ENCODE peak calls at places on chromosomes 2 and 18, in nine cellular contexts. T is ureter; S is NCI-H1105; D is fibroblast of villous mesenchyme; G is A549; R is psoas muscle; B is iris pigment epithelial cell; X is activated CD4-positive, alpha-beta T cell treated with anti-CD3 and anti-CD28 coated beads, Interleukin-2, amount 10 ng/mL, durations not matched to agents 24 days and 14 days; V is nephron progenitor cell. W is an unnamed sample.

GRCh38 chr2:222707102-222707688 is 35.7 kb downstream of the MOGAT1 start:
- DNase-seq in D (no peak), X (no peak), G (no peak), R (no peak), B (no peak), T (no peak), V (no peak), S (no peak), W (no peak)

GRCh38 chr2:70516596-70516995 is 37.0 kb downstream of the TGFA start:
- DNase-seq in X (no peak), R (no peak), T (no peak), V (no peak), S (no peak), B (no peak), D (no peak), G (peak; percentile 71), W (no peak)

GRCh38 chr2:173884403-173884802 is 80.8 kb downstream of the SP3 start:
- DNase-seq in X (peak; percentile 69), V (peak; percentile 24), T (no peak), G (no peak), R (peak; percentile 58), D (peak; percentile 59), B (peak; percentile 19), S (no peak), W (peak; percentile 75)

GRCh38 chr2:170949415-170949814 is 20.4 kb downstream of the GORASP2 start:
- DNase-seq in D (no peak), G (no peak), X (no peak), R (no peak), S (no peak), B (no peak), V (no peak), T (no peak), W (no peak)

GRCh38 chr2:239322414-239323086 is 78.3 kb downstream of the HDAC4 start:
- DNase-seq in B (peak; percentile 38), G (no peak), R (no peak), S (no peak), X (peak; percentile 80), T (peak; percentile 42), D (peak; percentile 54), V (no peak), W (peak; percentile 52)

GRCh38 chr2:223930002-223930976 is 14.8 kb downstream of the WDFY1 start:
- DNase-seq in V (no peak), B (peak; percentile 66), G (no peak), X (no peak), T (peak; percentile 52), D (peak; percentile 78), S (no peak), R (peak; percentile 85), W (peak; percentile 75)

GRCh38 chr2:240856151-240856980 is 12.3 kb upstream of the AGXT start:
- DNase-seq in S (no peak), G (peak; percentile 25), D (no peak), B (no peak), T (no peak), V (no peak), R (no peak), X (no peak), W (no peak)

GRCh38 chr2:172993924-172994717 is 81.5 kb upstream of the MAP3K20 start:
- DNase-seq in R (no peak), D (no peak), T (no peak), B (no peak), S (no peak), G (no peak), X (no peak), V (no peak), W (no peak)

GRCh38 chr2:46333912-46334311 is 36.7 kb downstream of the EPAS1 start:
- DNase-seq in B (peak; percentile 41), S (no peak), D (peak; percentile 54), V (no peak), R (no peak), G (peak; percentile 49), T (no peak), X (no peak), W (no peak)

GRCh38 chr2:120646994-120647393 is 88.7 kb upstream of the GLI2 start:
- DNase-seq in B (no peak), R (no peak), X (no peak), V (no peak), G (no peak), S (no peak), D (no peak), T (no peak), W (no peak)

GRCh38 chr2:1586251-1586945 is 157.9 kb downstream of the PXDN start:
- DNase-seq in X (no peak), G (no peak), B (no peak), S (no peak), R (peak; percentile 17), D (no peak), T (peak; percentile 34), V (no peak), W (no peak)

GRCh38 chr2:239463541-239464165 is 62.8 kb upstream of the HDAC4 start:
- DNase-seq in B (no peak), S (no peak), R (peak; percentile 80), T (peak; percentile 40), V (no peak), X (no peak), D (no peak), G (no peak), W (no peak)

GRCh38 chr2:20224716-20225293 is at the start of gene SDC1:
- DNase-seq in X (peak; percentile 66), B (peak; percentile 66), D (peak; percentile 52), R (peak; percentile 71), V (peak; percentile 75), S (peak; percentile 53), G (peak; percentile 81), T (peak; percentile 78), W (peak; percentile 48)

GRCh38 chr18:79484661-79485621 is 89.2 kb downstream of the NFATC1 start:
- DNase-seq in T (no peak), G (no peak), B (peak; percentile 96), S (no peak), R (peak; percentile 50), X (no peak), D (peak; percentile 97), V (peak; percentile 53), W (peak; percentile 96)

GRCh38 chr2:157150747-157151146 is 106.8 kb upstream of the GALNT5 start:
- DNase-seq in G (peak; percentile 4), V (no peak), B (peak; percentile 81), X (no peak), R (no peak), T (no peak), S (no peak), D (peak; percentile 62), W (peak; percentile 41)

GRCh38 chr2:182445566-182445965 is 18.7 kb upstream of the PDE1A start:
- DNase-seq in G (no peak), V (no peak), T (no peak), B (peak; percentile 24), D (no peak), R (no peak), S (no peak), X (no peak), W (peak; percentile 41)

GRCh38 chr2:25215948-25216679 is 47.7 kb upstream of the POMC start:
- DNase-seq in V (peak; percentile 82), G (peak; percentile 58), X (peak; percentile 96), S (no peak), R (peak; percentile 85), T (peak; percentile 73), D (peak; percentile 78), B (peak; percentile 71), W (peak; percentile 51)

GRCh38 chr2:166013878-166014277 is 60.3 kb upstream of the TTC21B start:
- DNase-seq in B (no peak), V (no peak), D (no peak), G (no peak), X (no peak), T (no peak), R (no peak), S (no peak), W (no peak)

GRCh38 chr2:44731505-44731904 is 210.0 kb upstream of the SIX3 start:
- DNase-seq in T (no peak), D (no peak), X (no peak), V (no peak), S (no peak), B (no peak), G (no peak), R (no peak), W (no peak)

GRCh38 chr2:191166111-191166755 is 15.4 kb upstream of the STAT4 start:
- DNase-seq in S (peak; percentile 42), V (no peak), D (peak; percentile 62), G (no peak), R (no peak), T (no peak), B (peak; percentile 85), X (peak; percentile 47), W (peak; percentile 77)

GRCh38 chr2:130986890-130987493 is 106.3 kb downstream of the FAM168B start:
- DNase-seq in B (no peak), G (no peak), D (no peak), S (no peak), R (no peak), X (no peak), T (no peak), V (no peak), W (no peak)

GRCh38 chr2:43361286-43361685 is 134.9 kb upstream of the ZFP36L2 start:
- DNase-seq in T (no peak), S (no peak), G (no peak), R (no peak), X (no peak), D (no peak), B (no peak), V (no peak), W (no peak)

GRCh38 chr2:84807063-84807485 is 73.8 kb downstream of the TRABD2A start:
- DNase-seq in B (peak; percentile 99), T (peak; percentile 62), V (no peak), X (no peak), R (no peak), D (peak; percentile 99), G (peak; percentile 53), S (no peak), W (peak; percentile 95)

GRCh38 chr2:178553047-178553446 is 72.8 kb downstream of the PLEKHA3 start:
- DNase-seq in S (no peak), D (peak; percentile 41), X (no peak), V (no peak), B (peak; percentile 94), T (no peak), G (peak; percentile 1), R (no peak), W (peak; percentile 41)

GRCh38 chr18:38487521-38487920 is 921.9 kb upstream of the CELF4 start:
- DNase-seq in B (no peak), T (no peak), X (no peak), V (no peak), S (no peak), R (no peak), D (no peak), G (no peak), W (no peak)

GRCh38 chr18:22349966-22350365 is 67.7 kb downstream of the CTAGE1 start:
- DNase-seq in D (peak; percentile 71), R (no peak), G (no peak), S (no peak), B (peak; percentile 39), X (no peak), V (no peak), T (no peak), W (no peak)

GRCh38 chr2:196170202-196170680 is 1.1 kb downstream of the STK17B start:
- DNase-seq in R (no peak), B (peak; percentile 71), S (peak; percentile 4), T (no peak), V (peak; percentile 12), D (peak; percentile 84), G (peak; percentile 10), X (peak; percentile 90), W (peak; percentile 63)

GRCh38 chr18:75208055-75208835 is 694 bp downstream of the PTGR3 start:
- DNase-seq in S (no peak), R (peak; percentile 82), V (peak; percentile 57), X (peak; percentile 83), D (peak; percentile 70), T (peak; percentile 67), G (no peak), B (peak; percentile 76), W (peak; percentile 61)

GRCh38 chr18:2997429-2997828 is 15.5 kb downstream of the LPIN2 start:
- DNase-seq in B (no peak), V (no peak), X (no peak), G (no peak), R (no peak), T (no peak), S (no peak), D (no peak), W (no peak)

GRCh38 chr2:20666364-20667150 is at the start of gene GDF7:
- DNase-seq in X (peak; percentile 75), S (no peak), D (peak; percentile 17), V (peak; percentile 53), T (peak; percentile 84), G (no peak), R (no peak), B (no peak), W (no peak)

GRCh38 chr2:113200736-113201490 is 27.1 kb downstream of the PSD4 start:
- DNase-seq in R (no peak), V (no peak), D (no peak), B (no peak), G (no peak), X (no peak), T (no peak), S (no peak), W (no peak)

W was measured in cardiac fibroblast.